ENCODE peak calls at places on chromosomes 3 and 15, in five cellular contexts. B is lung, W is SK-N-MC, S is left lung, A is AG04450. E is an unnamed sample.

GRCh38 chr15:96336643-96337353 is 6.3 kb downstream of the NR2F2 start:
- DNase-seq in B (no peak), W (no peak), S (no peak), A (no peak), E (no peak)

GRCh38 chr15:39593071-39594055 is 12.5 kb downstream of the THBS1 start:
- DNase-seq in B (no peak), W (no peak), S (no peak), A (no peak), E (no peak)

GRCh38 chr15:87267798-87268197 is 988.7 kb downstream of the NTRK3 start:
- DNase-seq in B (no peak), W (no peak), S (no peak), A (peak), E (no peak)

GRCh38 chr3:66450389-66451022 is 50.3 kb downstream of the LRIG1 start:
- DNase-seq in B (peak), W (no peak), S (no peak), A (no peak), E (peak)

GRCh38 chr3:53551324-53551723 is 56.9 kb downstream of the CACNA1D start:
- DNase-seq in B (no peak), W (no peak), S (no peak), A (no peak), E (no peak)

GRCh38 chr3:128372707-128373533 is 93.8 kb downstream of the DNAJB8 start:
- DNase-seq in B (no peak), W (no peak), S (no peak), A (no peak), E (no peak)

GRCh38 chr3:42402394-42403100 is 7.9 kb downstream of the LYZL4 start:
- DNase-seq in B (no peak), W (no peak), S (no peak), A (no peak), E (no peak)

GRCh38 chr3:88195951-88196434 is 46.2 kb downstream of the C3orf38 start:
- DNase-seq in B (no peak), W (no peak), S (no peak), A (peak), E (no peak)

GRCh38 chr3:100936931-100937330 is 56.3 kb downstream of the ABI3BP start:
- DNase-seq in B (no peak), W (no peak), S (no peak), A (no peak), E (no peak)

GRCh38 chr3:79016587-79017380 is 751.0 kb downstream of the ROBO1 start:
- DNase-seq in B (no peak), W (no peak), S (no peak), A (no peak), E (no peak)

GRCh38 chr15:60119101-60119500 is 115.0 kb downstream of the FOXB1 start:
- DNase-seq in B (no peak), W (no peak), S (no peak), A (no peak), E (no peak)

GRCh38 chr3:11591401-11592266 is 52.1 kb downstream of the VGLL4 start:
- DNase-seq in B (no peak), W (no peak), S (no peak), A (no peak), E (peak)

GRCh38 chr3:13144163-13145023 is 71.2 kb upstream of the IQSEC1 start:
- DNase-seq in B (no peak), W (no peak), S (no peak), A (no peak), E (no peak)

GRCh38 chr15:80480909-80481308 is 76.7 kb downstream of the ARNT2 start:
- DNase-seq in B (no peak), W (no peak), S (no peak), A (peak), E (no peak)

GRCh38 chr15:99909914-99910313 is 176.7 kb upstream of the LYSMD4 start:
- DNase-seq in B (no peak), W (no peak), S (no peak), A (no peak), E (no peak)

GRCh38 chr3:31165399-31165860 is 271.0 kb upstream of the GADL1 start:
- DNase-seq in B (peak), W (no peak), S (no peak), A (no peak), E (no peak)

GRCh38 chr3:5198986-5199731 is 11.7 kb downstream of the EDEM1 start:
- DNase-seq in B (no peak), W (no peak), S (no peak), A (no peak), E (no peak)

GRCh38 chr3:197083486-197083885 is 53.9 kb upstream of the MELTF start:
- DNase-seq in B (no peak), W (no peak), S (no peak), A (peak), E (peak)

GRCh38 chr3:4978259-4978965 is 825 bp upstream of the BHLHE40 start:
- DNase-seq in B (peak), W (no peak), S (peak), A (peak), E (peak)

GRCh38 chr15:62684143-62684808 is 358.3 kb upstream of the TPM1 start:
- DNase-seq in B (no peak), W (no peak), S (no peak), A (no peak), E (no peak)

GRCh38 chr15:100461049-100461448 is 67.7 kb downstream of the CERS3 start:
- DNase-seq in B (no peak), W (no peak), S (no peak), A (no peak), E (no peak)

GRCh38 chr15:78049691-78050440 is 27.6 kb downstream of the TBC1D2B start:
- DNase-seq in B (no peak), W (no peak), S (peak), A (no peak), E (peak)

GRCh38 chr3:12328132-12328915 is 39.5 kb downstream of the PPARG start:
- DNase-seq in B (no peak), W (no peak), S (no peak), A (no peak), E (no peak)

GRCh38 chr15:60165111-60165510 is 161.0 kb downstream of the FOXB1 start:
- DNase-seq in B (no peak), W (no peak), S (peak), A (no peak), E (no peak)

GRCh38 chr3:72331076-72331475 is 517.2 kb downstream of the SHQ1 start:
- DNase-seq in B (no peak), W (no peak), S (no peak), A (no peak), E (no peak)

GRCh38 chr3:11556851-11557644 is 86.7 kb downstream of the VGLL4 start:
- DNase-seq in B (no peak), W (no peak), S (peak), A (peak), E (no peak)

GRCh38 chr15:28901587-28901980 is 15.8 kb downstream of the APBA2 start:
- DNase-seq in B (no peak), W (no peak), S (peak), A (no peak), E (no peak)

GRCh38 chr15:98648654-98649537 is 557 bp downstream of the IGF1R start:
- DNase-seq in B (peak), W (no peak), S (peak), A (no peak), E (no peak)

GRCh38 chr3:49802719-49803463 is at the start of gene INKA1:
- DNase-seq in B (peak), W (no peak), S (peak), A (no peak), E (peak)
- H3K27ac ChIP-seq in B (peak), W (no peak), S (peak), A (peak), E (peak)

GRCh38 chr3:29181872-29182271 is 99.0 kb upstream of the RBMS3 start:
- DNase-seq in B (no peak), W (no peak), S (no peak), A (no peak), E (no peak)

GRCh38 chr3:29181149-29181780 is 99.6 kb upstream of the RBMS3 start:
- DNase-seq in B (no peak), W (no peak), S (no peak), A (no peak), E (no peak)

GRCh38 chr3:29178809-29179793 is 101.8 kb upstream of the RBMS3 start:
- DNase-seq in B (no peak), W (no peak), S (no peak), A (no peak), E (no peak)

GRCh38 chr3:29171583-29171990 is 109.3 kb upstream of the RBMS3 start:
- DNase-seq in B (no peak), W (no peak), S (no peak), A (no peak), E (no peak)

DNA sequence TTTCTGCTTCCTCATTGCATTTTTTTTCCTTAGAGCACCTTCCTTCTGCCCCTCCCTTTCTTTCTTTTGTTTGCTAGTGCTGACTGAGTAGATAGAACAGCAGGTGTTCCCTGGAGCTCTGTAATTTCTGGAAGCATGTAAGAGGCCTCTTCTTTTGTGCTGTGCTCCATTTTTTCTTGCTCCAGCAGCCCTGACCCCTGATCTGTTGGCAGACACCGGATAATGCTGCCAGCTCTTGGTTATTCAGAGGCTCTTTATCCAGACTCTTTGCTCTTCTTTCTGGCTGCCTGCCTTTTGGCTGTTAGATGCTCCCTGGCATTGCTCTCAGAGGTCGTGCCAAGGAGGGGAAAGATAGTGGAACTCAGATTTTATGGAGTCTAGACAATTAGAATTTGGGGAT is 104.4 kb upstream of the RBMS3 start:
- DNase-seq in B (no peak), W (no peak), S (no peak), A (no peak), E (no peak)
- H3K27ac ChIP-seq in B (no peak), W (no peak), S (no peak), A (no peak), E (no peak)

GRCh38 chr3:126659915-126660886 is 5.3 kb upstream of the TXNRD3 start:
- DNase-seq in B (no peak), W (no peak), S (no peak), A (no peak), E (no peak)
- H3K27ac ChIP-seq in B (no peak), W (no peak), S (no peak), A (no peak), E (no peak)

DNA sequence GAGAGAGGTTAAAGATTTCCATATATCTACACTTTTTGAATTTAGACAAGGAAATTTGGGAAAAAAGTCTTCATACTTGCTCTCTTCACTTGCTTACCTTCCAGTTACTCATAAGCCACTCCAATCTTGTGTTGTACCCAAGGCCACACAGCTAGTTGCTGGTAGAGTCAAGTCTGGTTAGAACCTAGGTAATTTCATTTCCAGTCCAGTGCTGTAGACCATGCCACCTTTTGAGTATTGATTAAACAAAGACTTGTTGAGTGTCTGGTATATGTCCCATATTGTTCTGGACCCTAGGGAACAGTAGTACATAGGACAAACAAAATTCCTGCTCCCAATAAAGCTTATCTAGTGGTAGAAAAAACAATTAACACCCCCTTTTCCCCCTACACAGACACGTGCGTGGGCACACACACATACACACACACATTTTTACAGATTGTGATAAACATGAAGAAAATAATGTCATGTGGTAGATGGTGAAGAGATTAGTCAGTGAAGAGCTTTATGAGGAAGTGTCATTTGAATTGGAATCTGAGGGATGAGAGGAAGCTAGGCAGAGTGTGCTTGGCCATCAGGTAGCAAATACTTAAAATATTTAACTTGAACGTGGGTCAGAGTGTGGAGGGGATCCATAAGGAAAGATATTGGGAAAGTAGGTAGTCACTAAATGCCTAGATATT is 2.1 kb downstream of the CMC1 start:
- DNase-seq in B (no peak), W (no peak), S (no peak), A (no peak), E (no peak)
- H3K27ac ChIP-seq in B (no peak), W (no peak), S (peak), A (no peak), E (no peak)

DNA sequence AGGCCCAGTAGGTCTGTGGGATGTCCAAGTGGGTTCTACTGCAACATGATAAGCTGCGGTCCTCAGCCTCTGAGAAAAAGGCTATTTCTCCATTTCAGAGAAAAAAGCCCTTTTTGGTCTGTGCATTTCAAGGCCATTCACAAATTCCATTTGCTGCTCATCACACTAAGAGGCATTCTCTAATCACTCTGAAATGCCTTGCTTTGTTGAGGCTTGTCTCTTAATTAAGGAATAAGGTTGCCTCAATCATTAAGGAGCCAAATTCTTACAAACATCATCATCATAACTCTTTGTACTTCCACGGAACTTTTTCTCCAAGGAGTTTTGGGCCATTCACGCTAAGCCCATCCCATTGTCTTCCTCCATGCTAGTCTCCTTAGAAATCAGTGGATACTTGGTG is 74.4 kb downstream of the BOC start:
- DNase-seq in B (no peak), W (no peak), S (no peak), A (no peak), E (no peak)
- H3K27ac ChIP-seq in B (no peak), W (no peak), S (no peak), A (no peak), E (no peak)

E was measured in caudate nucleus.